ENCODE peak calls at places on chromosomes 6 and 20, in six cellular contexts. One of them, this sample, is unnamed.

GRCh38 chr6:16106991-16107787 is 21.7 kb upstream of the MYLIP start:
- DNase-seq in PC-9: no peak
- DNase-seq in mammary epithelial cell: no peak
- DNase-seq in HCT116: no peak
- DNase-seq in psoas muscle: no peak
- DNase-seq in ascending aorta: no peak
- DNase-seq in this sample: no peak

GRCh38 chr6:123849406-123849805 is 45.7 kb downstream of the NKAIN2 start:
- DNase-seq in PC-9: no peak
- DNase-seq in mammary epithelial cell: no peak
- DNase-seq in HCT116: no peak
- DNase-seq in psoas muscle: no peak
- DNase-seq in ascending aorta: no peak
- DNase-seq in this sample: no peak

GRCh38 chr6:31750411-31751022 is 10.7 kb downstream of the MSH5 start:
- DNase-seq in PC-9: no peak
- DNase-seq in mammary epithelial cell: no peak
- DNase-seq in HCT116: no peak
- DNase-seq in psoas muscle: no peak
- DNase-seq in ascending aorta: no peak
- DNase-seq in this sample: no peak

GRCh38 chr20:60428651-60429050 is 470.4 kb downstream of the CDH26 start:
- DNase-seq in PC-9: no peak
- DNase-seq in mammary epithelial cell: no peak
- DNase-seq in HCT116: no peak
- DNase-seq in psoas muscle: no peak
- DNase-seq in ascending aorta: no peak
- DNase-seq in this sample: no peak

GRCh38 chr6:137728386-137729349 is 138.4 kb upstream of the TNFAIP3 start:
- DNase-seq in PC-9: peak; percentile 93
- DNase-seq in mammary epithelial cell: peak; percentile 99
- DNase-seq in HCT116: no peak
- DNase-seq in psoas muscle: peak; percentile 46
- DNase-seq in ascending aorta: no peak
- DNase-seq in this sample: no peak

GRCh38 chr6:70673601-70674000 is 5.9 kb downstream of the SMAP1 start:
- DNase-seq in PC-9: no peak
- DNase-seq in mammary epithelial cell: peak; percentile 26
- DNase-seq in HCT116: no peak
- DNase-seq in psoas muscle: no peak
- DNase-seq in ascending aorta: no peak
- DNase-seq in this sample: no peak

GRCh38 chr6:14537061-14537460 is 419.5 kb downstream of the CD83 start:
- DNase-seq in PC-9: no peak
- DNase-seq in mammary epithelial cell: no peak
- DNase-seq in HCT116: no peak
- DNase-seq in psoas muscle: no peak
- DNase-seq in ascending aorta: no peak
- DNase-seq in this sample: no peak

GRCh38 chr6:68069921-68070709 is 565.0 kb upstream of the ADGRB3 start:
- DNase-seq in PC-9: no peak
- DNase-seq in mammary epithelial cell: no peak
- DNase-seq in HCT116: no peak
- DNase-seq in psoas muscle: no peak
- DNase-seq in ascending aorta: no peak
- DNase-seq in this sample: no peak

GRCh38 chr20:13839421-13840092 is 54.7 kb downstream of the NDUFAF5 start:
- DNase-seq in PC-9: peak; percentile 75
- DNase-seq in mammary epithelial cell: peak; percentile 77
- DNase-seq in HCT116: no peak
- DNase-seq in psoas muscle: no peak
- DNase-seq in ascending aorta: no peak
- DNase-seq in this sample: no peak

GRCh38 chr6:126607281-126607680 is 267.4 kb downstream of the CENPW start:
- DNase-seq in PC-9: no peak
- DNase-seq in mammary epithelial cell: no peak
- DNase-seq in HCT116: no peak
- DNase-seq in psoas muscle: no peak
- DNase-seq in ascending aorta: no peak
- DNase-seq in this sample: no peak

GRCh38 chr20:36820928-36821327 is 47.4 kb upstream of the DSN1 start:
- DNase-seq in PC-9: no peak
- DNase-seq in mammary epithelial cell: no peak
- DNase-seq in HCT116: no peak
- DNase-seq in psoas muscle: no peak
- DNase-seq in ascending aorta: no peak
- DNase-seq in this sample: no peak

GRCh38 chr20:21104921-21105320 is 1.2 kb downstream of the LINC00237 start:
- DNase-seq in PC-9: no peak
- DNase-seq in mammary epithelial cell: no peak
- DNase-seq in HCT116: no peak
- DNase-seq in psoas muscle: no peak
- DNase-seq in ascending aorta: no peak
- DNase-seq in this sample: no peak

GRCh38 chr6:113903666-113904330 is 46.7 kb downstream of the MARCKS start:
- DNase-seq in PC-9: no peak
- DNase-seq in mammary epithelial cell: no peak
- DNase-seq in HCT116: no peak
- DNase-seq in psoas muscle: no peak
- DNase-seq in ascending aorta: no peak
- DNase-seq in this sample: peak; percentile 82

GRCh38 chr6:148619891-148620290 is 126.9 kb upstream of the UST start:
- DNase-seq in PC-9: no peak
- DNase-seq in mammary epithelial cell: no peak
- DNase-seq in HCT116: no peak
- DNase-seq in psoas muscle: no peak
- DNase-seq in ascending aorta: no peak
- DNase-seq in this sample: no peak

GRCh38 chr20:42277203-42277602 is 659.0 kb upstream of the CHD6 start:
- DNase-seq in PC-9: no peak
- DNase-seq in mammary epithelial cell: no peak
- DNase-seq in HCT116: no peak
- DNase-seq in psoas muscle: no peak
- DNase-seq in ascending aorta: no peak
- DNase-seq in this sample: no peak

GRCh38 chr6:51891784-51892183 is 195.6 kb downstream of the PKHD1 start:
- DNase-seq in PC-9: no peak
- DNase-seq in mammary epithelial cell: no peak
- DNase-seq in HCT116: no peak
- DNase-seq in psoas muscle: no peak
- DNase-seq in ascending aorta: no peak
- DNase-seq in this sample: no peak

GRCh38 chr6:111771084-111771411 is 102.2 kb downstream of the FYN start:
- DNase-seq in PC-9: peak; percentile 28
- DNase-seq in mammary epithelial cell: no peak
- DNase-seq in HCT116: no peak
- DNase-seq in psoas muscle: no peak
- DNase-seq in ascending aorta: no peak
- DNase-seq in this sample: no peak

GRCh38 chr20:58986286-58986967 is 5.4 kb downstream of the NELFCD start:
- DNase-seq in PC-9: no peak
- DNase-seq in mammary epithelial cell: no peak
- DNase-seq in HCT116: no peak
- DNase-seq in psoas muscle: no peak
- DNase-seq in ascending aorta: peak; percentile 19
- DNase-seq in this sample: peak; percentile 21

GRCh38 chr6:27650620-27651370 is 177.9 kb upstream of the ZNF184 start:
- DNase-seq in PC-9: peak; percentile 64
- DNase-seq in mammary epithelial cell: peak; percentile 74
- DNase-seq in HCT116: peak; percentile 78
- DNase-seq in psoas muscle: no peak
- DNase-seq in ascending aorta: no peak
- DNase-seq in this sample: no peak

GRCh38 chr6:41651962-41652657 is 13.8 kb downstream of the MDFI start:
- DNase-seq in PC-9: no peak
- DNase-seq in mammary epithelial cell: no peak
- DNase-seq in HCT116: no peak
- DNase-seq in psoas muscle: no peak
- DNase-seq in ascending aorta: no peak
- DNase-seq in this sample: peak; percentile 56

GRCh38 chr20:59063358-59064213 is 21.0 kb upstream of the PRELID3B start:
- DNase-seq in PC-9: peak; percentile 80
- DNase-seq in mammary epithelial cell: peak; percentile 89
- DNase-seq in HCT116: peak; percentile 75
- DNase-seq in psoas muscle: peak; percentile 30
- DNase-seq in ascending aorta: no peak
- DNase-seq in this sample: peak; percentile 84

GRCh38 chr6:90004511-90004910 is 110.2 kb downstream of the GJA10 start:
- DNase-seq in PC-9: no peak
- DNase-seq in mammary epithelial cell: no peak
- DNase-seq in HCT116: no peak
- DNase-seq in psoas muscle: peak; percentile 15
- DNase-seq in ascending aorta: no peak
- DNase-seq in this sample: no peak

GRCh38 chr20:30912006-30912660 is 345.3 kb upstream of the DEFB115 start:
- DNase-seq in PC-9: no peak
- DNase-seq in mammary epithelial cell: no peak
- DNase-seq in HCT116: no peak
- DNase-seq in psoas muscle: no peak
- DNase-seq in ascending aorta: no peak
- DNase-seq in this sample: no peak

GRCh38 chr6:55047433-55048044 is 126.8 kb upstream of the HCRTR2 start:
- DNase-seq in PC-9: no peak
- DNase-seq in mammary epithelial cell: no peak
- DNase-seq in HCT116: no peak
- DNase-seq in psoas muscle: no peak
- DNase-seq in ascending aorta: no peak
- DNase-seq in this sample: no peak

GRCh38 chr6:33073431-33073871 is at the start of gene HLA-DPA1:
- DNase-seq in PC-9: no peak
- DNase-seq in mammary epithelial cell: peak; percentile 24
- DNase-seq in HCT116: peak; percentile 8
- DNase-seq in psoas muscle: no peak
- DNase-seq in ascending aorta: peak; percentile 73
- DNase-seq in this sample: no peak
- H3K27ac ChIP-seq in PC-9: no peak within 1 kb of the TSS
- H3K27ac ChIP-seq in mammary epithelial cell: no peak within 1 kb of the TSS
- H3K27ac ChIP-seq in HCT116: no peak within 1 kb of the TSS
- H3K27ac ChIP-seq in psoas muscle: no peak within 1 kb of the TSS
- H3K27ac ChIP-seq in ascending aorta: no peak within 1 kb of the TSS
- H3K27ac ChIP-seq in this sample: no peak within 1 kb of the TSS

DNA sequence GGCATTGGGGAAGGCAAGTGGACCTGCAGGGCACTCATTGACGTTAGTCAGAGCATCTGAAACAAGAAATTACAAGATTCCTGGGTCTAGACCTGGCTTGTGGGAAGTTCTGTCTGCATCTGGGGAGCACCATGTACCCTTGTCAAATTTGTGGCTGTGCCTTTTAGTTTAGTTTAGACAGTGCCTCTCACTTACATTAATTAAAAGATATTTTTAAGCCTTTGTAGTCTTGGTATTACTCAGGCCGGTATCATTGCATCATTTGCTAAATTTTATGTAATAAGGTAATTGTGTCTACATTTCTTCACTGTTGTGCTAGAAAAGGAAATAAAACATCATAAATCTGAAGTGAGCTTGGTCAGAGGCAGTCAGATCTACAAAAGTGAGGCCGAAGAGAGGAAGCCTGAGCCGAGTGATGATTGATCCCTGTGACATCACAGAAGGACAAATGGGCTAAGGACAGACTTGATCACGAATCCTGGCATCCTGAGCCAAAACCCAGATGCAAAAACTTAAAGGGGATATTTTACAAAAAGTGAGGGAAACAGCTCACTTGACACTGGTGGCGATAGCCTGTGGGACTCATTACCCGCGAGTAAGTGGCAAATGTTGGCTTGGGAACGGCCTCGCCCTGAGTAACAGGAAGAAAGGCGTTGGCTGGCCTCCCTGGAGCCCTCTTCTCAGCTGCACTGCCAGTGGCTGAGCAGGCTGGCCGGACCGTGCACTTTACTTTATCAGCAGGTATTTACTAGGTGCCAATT is 106.5 kb downstream of the TCP11 start:
- DNase-seq in PC-9: no peak
- DNase-seq in mammary epithelial cell: peak; percentile 7
- DNase-seq in HCT116: no peak
- DNase-seq in psoas muscle: peak; percentile 53
- DNase-seq in ascending aorta: peak; percentile 83
- DNase-seq in this sample: no peak
- H3K27ac ChIP-seq in PC-9: no peak overlapping the region
- H3K27ac ChIP-seq in mammary epithelial cell: peak overlapping the region; percentile 26
- H3K27ac ChIP-seq in HCT116: no peak overlapping the region
- H3K27ac ChIP-seq in psoas muscle: peak overlapping the region; percentile 68
- H3K27ac ChIP-seq in ascending aorta: peak overlapping the region; percentile 91
- H3K27ac ChIP-seq in this sample: peak overlapping the region; percentile 79

GRCh38 chr6:153485072-153485471 is 354.0 kb upstream of the RGS17 start:
- DNase-seq in PC-9: no peak
- DNase-seq in mammary epithelial cell: no peak
- DNase-seq in HCT116: no peak
- DNase-seq in psoas muscle: no peak
- DNase-seq in ascending aorta: no peak
- DNase-seq in this sample: no peak

GRCh38 chr6:153484056-153484455 is 353.0 kb upstream of the RGS17 start:
- DNase-seq in PC-9: no peak
- DNase-seq in mammary epithelial cell: peak; percentile 2
- DNase-seq in HCT116: no peak
- DNase-seq in psoas muscle: no peak
- DNase-seq in ascending aorta: no peak
- DNase-seq in this sample: no peak

GRCh38 chr6:153489479-153489878 is 358.4 kb upstream of the RGS17 start:
- DNase-seq in PC-9: no peak
- DNase-seq in mammary epithelial cell: no peak
- DNase-seq in HCT116: no peak
- DNase-seq in psoas muscle: no peak
- DNase-seq in ascending aorta: no peak
- DNase-seq in this sample: no peak

GRCh38 chr6:153493501-153493900 is 362.4 kb upstream of the RGS17 start:
- DNase-seq in PC-9: no peak
- DNase-seq in mammary epithelial cell: no peak
- DNase-seq in HCT116: no peak
- DNase-seq in psoas muscle: no peak
- DNase-seq in ascending aorta: no peak
- DNase-seq in this sample: no peak

GRCh38 chr6:153488267-153488666 is 357.2 kb upstream of the RGS17 start:
- DNase-seq in PC-9: no peak
- DNase-seq in mammary epithelial cell: no peak
- DNase-seq in HCT116: no peak
- DNase-seq in psoas muscle: no peak
- DNase-seq in ascending aorta: no peak
- DNase-seq in this sample: no peak
- H3K27ac ChIP-seq in PC-9: no peak overlapping the region
- H3K27ac ChIP-seq in mammary epithelial cell: no peak overlapping the region
- H3K27ac ChIP-seq in HCT116: no peak overlapping the region
- H3K27ac ChIP-seq in psoas muscle: no peak overlapping the region
- H3K27ac ChIP-seq in ascending aorta: no peak overlapping the region
- H3K27ac ChIP-seq in this sample: no peak overlapping the region

DNA sequence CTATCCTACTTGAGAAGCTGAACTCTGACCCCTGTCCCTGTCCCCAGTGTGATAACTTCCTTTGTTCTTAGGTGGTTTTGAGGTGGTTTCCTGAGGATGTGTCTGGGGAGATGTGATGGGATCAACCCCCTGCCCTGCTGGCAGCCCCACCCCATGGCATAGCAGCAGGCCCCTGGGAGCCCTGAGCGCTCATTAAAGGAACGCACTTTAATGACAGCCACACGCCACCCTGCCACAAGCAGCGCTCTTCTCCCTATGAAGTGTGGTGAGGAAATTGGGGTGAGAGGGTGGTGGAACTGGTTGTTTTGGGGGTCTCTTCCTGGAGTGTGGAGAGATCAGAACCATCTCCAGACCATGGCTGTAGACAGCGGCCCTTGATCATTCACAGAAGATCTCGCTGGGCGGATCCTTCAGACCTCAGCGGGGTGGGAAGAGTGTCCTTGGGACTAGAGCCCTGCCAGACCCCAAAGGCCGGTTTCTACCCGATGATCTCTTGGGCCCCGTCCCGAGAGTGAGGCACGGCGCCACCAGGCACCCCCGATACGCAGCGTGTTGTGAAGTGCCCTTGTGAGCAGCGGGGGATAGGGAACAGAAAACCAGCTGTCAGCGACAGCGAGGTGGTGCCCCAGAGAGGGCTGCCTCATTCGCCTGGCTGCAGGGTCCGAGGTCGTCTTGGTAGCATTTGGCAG is 45.4 kb downstream of the SYNJ2 start:
- DNase-seq in PC-9: no peak
- DNase-seq in mammary epithelial cell: no peak
- DNase-seq in HCT116: no peak
- DNase-seq in psoas muscle: no peak
- DNase-seq in ascending aorta: no peak
- DNase-seq in this sample: no peak
- H3K27ac ChIP-seq in PC-9: no peak overlapping the region
- H3K27ac ChIP-seq in mammary epithelial cell: peak overlapping the region; percentile 61
- H3K27ac ChIP-seq in HCT116: peak overlapping the region; percentile 61
- H3K27ac ChIP-seq in psoas muscle: peak overlapping the region; percentile 49
- H3K27ac ChIP-seq in ascending aorta: peak overlapping the region; percentile 84
- H3K27ac ChIP-seq in this sample: peak overlapping the region; percentile 69